ENCODE peak calls at places on chromosomes 4 and X, in nine cellular contexts. P, U, Y, Q, W, E, F, H and A are unnamed samples.

GRCh38 chr4:129355529-129355928 is 259.6 kb downstream of the C4orf33 start:
- DNase-seq in P (no peak), U (no peak), Y (no peak), Q (no peak), W (no peak), E (no peak), F (no peak), H (no peak), A (no peak)

GRCh38 chr4:152571296-152571695 is 35.4 kb upstream of the FBXW7 start:
- DNase-seq in P (no peak), U (no peak), Y (no peak), Q (no peak), W (no peak), E (no peak), F (no peak), H (no peak), A (no peak)

GRCh38 chr4:27048350-27049100 is 187.9 kb downstream of the STIM2 start:
- DNase-seq in P (no peak), U (no peak), Y (no peak), Q (no peak), W (no peak), E (no peak), F (peak; percentile 53), H (no peak), A (no peak)

GRCh38 chrX:76850851-76851250 is 423.3 kb downstream of the MAGEE1 start:
- DNase-seq in P (no peak), U (peak; percentile 31), Y (no peak), Q (no peak), W (no peak), E (no peak), F (peak; percentile 19), H (no peak), A (no peak)

GRCh38 chr4:87973283-87974169 is 2.0 kb upstream of the SPP1 start:
- DNase-seq in P (peak; percentile 30), U (peak; percentile 58), Y (peak; percentile 37), Q (peak; percentile 66), W (peak; percentile 45), E (no peak), F (peak; percentile 66), H (peak; percentile 56), A (peak; percentile 43)

GRCh38 chrX:154074199-154074598 is 23.3 kb downstream of the MECP2 start:
- DNase-seq in P (no peak), U (no peak), Y (no peak), Q (no peak), W (no peak), E (no peak), F (no peak), H (no peak), A (no peak)

GRCh38 chrX:10628906-10629305 is 8.5 kb upstream of the MID1 start:
- DNase-seq in P (no peak), U (no peak), Y (no peak), Q (no peak), W (no peak), E (no peak), F (no peak), H (no peak), A (no peak)

GRCh38 chr4:12965334-12965733 is 518.8 kb downstream of the RAB28 start:
- DNase-seq in P (no peak), U (no peak), Y (no peak), Q (no peak), W (no peak), E (no peak), F (no peak), H (no peak), A (no peak)

GRCh38 chr4:115154826-115155225 is 41.4 kb upstream of the NDST4 start:
- DNase-seq in P (no peak), U (no peak), Y (no peak), Q (no peak), W (no peak), E (no peak), F (no peak), H (no peak), A (no peak)

GRCh38 chr4:145557720-145558119 is 61.5 kb upstream of the MMAA start:
- DNase-seq in P (peak; percentile 63), U (peak; percentile 73), Y (peak; percentile 31), Q (peak; percentile 57), W (peak; percentile 49), E (no peak), F (peak; percentile 60), H (peak; percentile 56), A (peak; percentile 62)

GRCh38 chr4:15374697-15375096 is 53.1 kb upstream of the C1QTNF7 start:
- DNase-seq in P (no peak), U (no peak), Y (peak; percentile 25), Q (no peak), W (no peak), E (no peak), F (no peak), H (no peak), A (no peak)

GRCh38 chr4:36163198-36163597 is 81.1 kb downstream of the ARAP2 start:
- DNase-seq in P (no peak), U (no peak), Y (no peak), Q (no peak), W (no peak), E (no peak), F (no peak), H (no peak), A (no peak)

GRCh38 chr4:36159208-36159607 is 85.1 kb downstream of the ARAP2 start:
- DNase-seq in P (no peak), U (peak; percentile 40), Y (no peak), Q (no peak), W (no peak), E (no peak), F (peak; percentile 8), H (peak; percentile 26), A (peak; percentile 1)
- TF ChIP-seq CTCF in P (no peak), U (peak; percentile 64), Y (no peak), Q (no peak), W (no peak), E (no peak), F (peak; percentile 28), H (peak; percentile 35), A (no peak)

DNA sequence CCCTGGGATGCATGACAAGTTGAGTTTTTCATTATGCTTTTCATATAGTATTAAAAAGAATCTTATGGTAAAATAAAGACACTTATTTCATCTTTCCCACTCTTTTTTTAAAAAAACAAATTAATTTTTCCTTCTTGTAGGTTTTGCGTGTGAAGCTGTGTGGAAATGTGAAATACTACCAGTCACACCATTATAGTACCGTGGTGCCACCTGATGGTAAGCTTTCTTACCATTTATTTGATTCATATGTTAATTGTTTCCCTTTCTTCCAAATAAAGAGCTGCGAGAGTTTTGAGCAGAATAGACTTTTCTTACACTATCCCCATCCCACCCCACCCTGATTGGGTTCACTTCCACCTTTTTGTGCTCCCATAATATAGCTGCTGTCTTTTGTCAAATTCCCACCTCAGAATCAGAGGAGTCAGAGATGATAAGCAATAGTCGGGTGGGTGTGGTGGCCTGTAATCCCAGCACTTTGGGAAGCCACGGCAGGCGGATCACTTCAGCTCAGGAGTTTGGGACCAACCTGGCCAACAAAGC is 44.3 kb downstream of the CASP6 start:
- DNase-seq in P (no peak), U (no peak), Y (no peak), Q (no peak), W (no peak), E (no peak), F (no peak), H (no peak), A (no peak)
- TF ChIP-seq CTCF in P (no peak), U (peak; percentile 17), Y (no peak), Q (no peak), W (no peak), E (no peak), F (no peak), H (no peak), A (no peak)

GRCh38 chr4:170374770-170375169 is 285.0 kb upstream of the AADAT start:
- DNase-seq in P (peak; percentile 59), U (peak; percentile 73), Y (no peak), Q (no peak), W (no peak), E (no peak), F (peak; percentile 51), H (peak; percentile 37), A (peak; percentile 41)
- TF ChIP-seq CTCF in P (peak; percentile 54), U (peak; percentile 81), Y (no peak), Q (no peak), W (no peak), E (peak; percentile 51), F (peak; percentile 61), H (peak; percentile 72), A (peak; percentile 43)

GRCh38 chr4:21139327-21139726 is 439.1 kb downstream of the PACRGL start:
- DNase-seq in P (no peak), U (no peak), Y (no peak), Q (no peak), W (no peak), E (no peak), F (no peak), H (no peak), A (no peak)

GRCh38 chr4:21130606-21131005 is 430.3 kb downstream of the PACRGL start:
- DNase-seq in P (no peak), U (no peak), Y (no peak), Q (no peak), W (no peak), E (no peak), F (no peak), H (no peak), A (no peak)

GRCh38 chr4:21136231-21136630 is 436.0 kb downstream of the PACRGL start:
- DNase-seq in P (no peak), U (no peak), Y (no peak), Q (no peak), W (no peak), E (no peak), F (no peak), H (no peak), A (no peak)

DNA sequence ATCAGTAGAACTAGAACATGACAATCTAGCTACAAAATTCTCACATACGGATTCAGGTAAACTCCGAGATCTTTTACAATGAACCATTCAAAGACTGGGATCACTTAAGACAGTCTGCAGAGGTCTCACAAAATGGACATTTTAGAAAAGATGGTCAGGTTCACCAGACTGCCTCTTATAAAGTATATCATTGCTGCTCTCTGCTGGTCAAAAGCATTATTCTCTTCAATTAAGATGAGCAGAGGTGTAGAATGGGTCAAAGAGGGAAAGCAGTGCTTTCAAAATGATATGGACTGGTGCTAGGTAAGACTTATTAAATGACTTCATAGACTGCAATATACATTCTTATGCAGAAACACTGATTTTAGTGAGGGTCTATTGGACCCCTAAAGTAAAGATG is 434.7 kb downstream of the PACRGL start:
- DNase-seq in P (no peak), U (no peak), Y (no peak), Q (no peak), W (no peak), E (no peak), F (peak; percentile 33), H (peak; percentile 7), A (no peak)
- TF ChIP-seq CTCF in P (peak; percentile 35), U (peak; percentile 64), Y (no peak), Q (no peak), W (peak; percentile 14), E (peak; percentile 27), F (no peak), H (peak; percentile 20), A (no peak)

GRCh38 chrX:72272868-72273267 is 4.2 kb downstream of the RPS4X start:
- DNase-seq in P (no peak), U (no peak), Y (no peak), Q (no peak), W (no peak), E (no peak), F (no peak), H (no peak), A (no peak)
- TF ChIP-seq CTCF in P (no peak), U (no peak), Y (no peak), Q (no peak), W (no peak), E (no peak), F (no peak), H (no peak), A (no peak)